ENCODE peak calls at places on chromosomes 4 and X, in four cellular contexts. X, M, L and I are unnamed samples.

GRCh38 chrX:110341189-110342035 is 17.2 kb upstream of the RTL9 start:
- DNase-seq in L (no peak), X (peak; percentile 50), M (peak; percentile 86), I (no peak)

GRCh38 chr4:93416337-93417102 is 412.0 kb upstream of the ATOH1 start:
- DNase-seq in X (no peak), L (no peak), M (peak; percentile 18), I (no peak)

GRCh38 chrX:133726211-133726630 is 259.2 kb downstream of the GPC3 start:
- DNase-seq in M (peak; percentile 89), X (peak; percentile 57), L (no peak), I (no peak)

GRCh38 chrX:132858018-132858417 is 100.4 kb downstream of the HS6ST2 start:
- DNase-seq in X (no peak), M (peak; percentile 36), L (no peak), I (no peak)

GRCh38 chr4:41438564-41438963 is 99.4 kb upstream of the LIMCH1 start:
- DNase-seq in L (no peak), M (no peak), X (peak; percentile 33), I (no peak)

GRCh38 chr4:143587703-143588102 is 74.2 kb downstream of the SMARCA5 start:
- DNase-seq in L (no peak), M (peak; percentile 21), X (peak; percentile 9), I (no peak)

GRCh38 chr4:183960912-183961569 is 55.9 kb downstream of the STOX2 start:
- DNase-seq in M (peak; percentile 5), X (no peak), L (no peak), I (no peak)

GRCh38 chrX:106726485-106727437 is at the start of gene RNF128:
- DNase-seq in L (no peak), X (peak; percentile 42), M (peak; percentile 42), I (peak; percentile 2)

GRCh38 chr4:76854858-76855257 is 43.1 kb downstream of the SOWAHB start:
- DNase-seq in X (no peak), L (no peak), M (no peak), I (no peak)

GRCh38 chr4:5900844-5901243 is 8.0 kb upstream of the CRMP1 start:
- DNase-seq in X (no peak), M (no peak), L (no peak), I (no peak)

GRCh38 chr4:152805818-152806217 is 26.1 kb downstream of the ARFIP1 start:
- DNase-seq in X (no peak), M (no peak), L (no peak), I (no peak)

GRCh38 chr4:152850377-152850776 is 70.6 kb downstream of the ARFIP1 start:
- DNase-seq in M (peak; percentile 57), L (peak; percentile 21), X (peak; percentile 6), I (no peak)

GRCh38 chrX:128759745-128760144 is 707.5 kb upstream of the ACTRT1 start:
- DNase-seq in X (no peak), L (no peak), M (peak; percentile 0), I (no peak)

GRCh38 chrX:103839404-103839803 is 7.3 kb upstream of the RAB9B start:
- DNase-seq in L (no peak), X (no peak), M (peak; percentile 57), I (no peak)

GRCh38 chrX:23779025-23779424 is 3.9 kb upstream of the SAT1 start:
- DNase-seq in X (peak; percentile 31), M (peak; percentile 97), L (no peak), I (no peak)

GRCh38 chr4:104436542-104436941 is 58.2 kb downstream of the CXXC4 start:
- DNase-seq in M (no peak), X (no peak), L (no peak), I (no peak)